ENCODE peak calls at places on chromosome 21, in four cellular contexts. One of them, this sample, is unnamed.

GRCh38 chr21:16370176-16370575 is 640.4 kb downstream of the USP25 start:
- DNase-seq in left lung: no peak
- DNase-seq in brain microvascular endothelial cell: no peak
- DNase-seq in mesothelial cell of epicardium: no peak
- DNase-seq in this sample: no peak

GRCh38 chr21:29196021-29196663 is 65.7 kb downstream of the MAP3K7CL start:
- DNase-seq in left lung: no peak
- DNase-seq in mesothelial cell of epicardium: no peak
- DNase-seq in brain microvascular endothelial cell: peak
- DNase-seq in this sample: peak

GRCh38 chr21:28099296-28099695 is 893.4 kb downstream of the LTN1 start:
- DNase-seq in left lung: no peak
- DNase-seq in brain microvascular endothelial cell: no peak
- DNase-seq in mesothelial cell of epicardium: no peak
- DNase-seq in this sample: no peak

GRCh38 chr21:23858878-23859277 is 1748.4 kb downstream of the MRPL39 start:
- DNase-seq in mesothelial cell of epicardium: no peak
- DNase-seq in left lung: no peak
- DNase-seq in brain microvascular endothelial cell: no peak
- DNase-seq in this sample: no peak

GRCh38 chr21:10627316-10627863 is 106.0 kb downstream of the TPTE start:
- DNase-seq in left lung: peak
- DNase-seq in mesothelial cell of epicardium: no peak
- DNase-seq in brain microvascular endothelial cell: no peak
- DNase-seq in this sample: no peak

GRCh38 chr21:43645414-43645891 is 13.8 kb downstream of the HSF2BP start:
- DNase-seq in mesothelial cell of epicardium: no peak
- DNase-seq in left lung: no peak
- DNase-seq in brain microvascular endothelial cell: peak
- DNase-seq in this sample: peak

GRCh38 chr21:31683029-31683428 is 23.5 kb downstream of the SOD1 start:
- DNase-seq in mesothelial cell of epicardium: no peak
- DNase-seq in brain microvascular endothelial cell: no peak
- DNase-seq in left lung: no peak
- DNase-seq in this sample: no peak

GRCh38 chr21:31908106-31909031 is 35.5 kb downstream of the HUNK start:
- DNase-seq in brain microvascular endothelial cell: no peak
- DNase-seq in mesothelial cell of epicardium: peak
- DNase-seq in left lung: no peak
- DNase-seq in this sample: no peak

GRCh38 chr21:28636988-28637691 is 355.5 kb downstream of the LTN1 start:
- DNase-seq in mesothelial cell of epicardium: no peak
- DNase-seq in brain microvascular endothelial cell: peak
- DNase-seq in left lung: no peak
- DNase-seq in this sample: no peak

GRCh38 chr21:37447288-37447936 is 80.8 kb downstream of the DYRK1A start:
- DNase-seq in mesothelial cell of epicardium: no peak
- DNase-seq in left lung: no peak
- DNase-seq in brain microvascular endothelial cell: no peak
- DNase-seq in this sample: no peak

GRCh38 chr21:22235866-22236590 is 1237.8 kb downstream of the NCAM2 start:
- DNase-seq in mesothelial cell of epicardium: no peak
- DNase-seq in brain microvascular endothelial cell: no peak
- DNase-seq in left lung: no peak
- DNase-seq in this sample: no peak

GRCh38 chr21:36419996-36420395 is 34.8 kb downstream of the CHAF1B start:
- DNase-seq in mesothelial cell of epicardium: peak
- DNase-seq in left lung: no peak
- DNase-seq in brain microvascular endothelial cell: peak
- DNase-seq in this sample: peak

GRCh38 chr21:17451364-17451869 is 61.4 kb upstream of the CXADR start:
- DNase-seq in mesothelial cell of epicardium: no peak
- DNase-seq in brain microvascular endothelial cell: peak
- DNase-seq in left lung: no peak
- DNase-seq in this sample: no peak

GRCh38 chr21:21188513-21189188 is 190.4 kb downstream of the NCAM2 start:
- DNase-seq in mesothelial cell of epicardium: no peak
- DNase-seq in brain microvascular endothelial cell: no peak
- DNase-seq in left lung: no peak
- DNase-seq in this sample: no peak

GRCh38 chr21:15063821-15064575 is 802 bp downstream of the NRIP1 start:
- DNase-seq in brain microvascular endothelial cell: peak
- DNase-seq in left lung: peak
- DNase-seq in mesothelial cell of epicardium: peak
- DNase-seq in this sample: peak

GRCh38 chr21:27023186-27023585 is 56.3 kb upstream of the ADAMTS5 start:
- DNase-seq in left lung: no peak
- DNase-seq in mesothelial cell of epicardium: no peak
- DNase-seq in brain microvascular endothelial cell: no peak
- DNase-seq in this sample: no peak

GRCh38 chr21:29342394-29342957 is 43.8 kb downstream of the BACH1 start:
- DNase-seq in mesothelial cell of epicardium: no peak
- DNase-seq in left lung: no peak
- DNase-seq in brain microvascular endothelial cell: peak
- DNase-seq in this sample: peak

GRCh38 chr21:20272791-20273362 is 725.3 kb upstream of the NCAM2 start:
- DNase-seq in left lung: no peak
- DNase-seq in brain microvascular endothelial cell: no peak
- DNase-seq in mesothelial cell of epicardium: no peak
- DNase-seq in this sample: no peak

GRCh38 chr21:15421521-15421920 is 308.3 kb upstream of the USP25 start:
- DNase-seq in brain microvascular endothelial cell: no peak
- DNase-seq in mesothelial cell of epicardium: no peak
- DNase-seq in left lung: no peak
- DNase-seq in this sample: no peak

GRCh38 chr21:20215959-20216358 is 782.2 kb upstream of the NCAM2 start:
- DNase-seq in brain microvascular endothelial cell: no peak
- DNase-seq in left lung: no peak
- DNase-seq in mesothelial cell of epicardium: no peak
- DNase-seq in this sample: no peak

GRCh38 chr21:27462786-27463185 is 495.9 kb upstream of the ADAMTS5 start:
- DNase-seq in left lung: no peak
- DNase-seq in brain microvascular endothelial cell: no peak
- DNase-seq in mesothelial cell of epicardium: no peak
- DNase-seq in this sample: no peak

DNA sequence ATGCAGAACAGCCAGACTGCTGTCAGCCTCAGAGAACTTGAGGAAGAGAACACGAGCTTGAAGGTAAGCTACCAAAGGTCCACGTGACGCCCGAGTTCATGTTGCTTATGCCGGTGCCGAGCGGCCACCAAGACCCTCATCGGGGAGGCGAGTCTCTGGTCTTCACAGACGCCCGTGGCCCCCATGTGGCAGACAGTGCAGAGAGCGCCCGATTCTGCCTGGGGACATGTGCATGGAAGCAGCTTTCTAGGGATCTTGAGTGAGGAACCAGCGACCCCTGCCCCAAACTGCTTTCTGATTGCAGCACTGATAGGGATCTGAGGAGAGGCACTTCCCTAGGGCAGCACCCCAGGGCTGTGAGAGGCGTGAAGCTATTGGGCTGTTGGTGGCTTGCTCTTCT is 56.3 kb upstream of the DIP2A start:
- DNase-seq in brain microvascular endothelial cell: no peak
- DNase-seq in mesothelial cell of epicardium: no peak
- DNase-seq in left lung: peak
- DNase-seq in this sample: no peak
- TF ChIP-seq CTCF in brain microvascular endothelial cell: peak
- TF ChIP-seq CTCF in mesothelial cell of epicardium: no peak
- TF ChIP-seq CTCF in left lung: no peak
- TF ChIP-seq CTCF in this sample: no peak

DNA sequence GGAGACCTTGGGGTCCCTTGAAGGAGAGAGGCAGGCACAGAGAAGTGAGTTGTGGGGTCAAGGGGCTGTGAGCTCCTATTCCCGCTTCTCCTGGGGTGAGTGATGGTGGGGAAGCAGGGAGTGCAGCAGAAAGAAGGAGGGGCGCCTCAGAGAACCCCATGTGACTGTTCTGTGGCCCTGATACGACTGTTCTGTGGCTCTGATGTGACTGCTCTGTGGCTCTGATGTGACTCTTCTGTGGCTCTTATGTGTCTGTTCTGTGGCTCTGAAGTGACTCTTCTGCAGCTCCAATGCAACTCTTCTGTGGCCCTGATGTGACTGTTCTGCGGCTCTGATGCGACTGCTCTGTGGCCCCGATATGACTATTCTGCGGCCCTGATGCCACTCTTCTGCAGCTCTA is 29.9 kb upstream of the UMODL1 start:
- DNase-seq in brain microvascular endothelial cell: no peak
- DNase-seq in left lung: peak
- DNase-seq in mesothelial cell of epicardium: no peak
- DNase-seq in this sample: no peak
- TF ChIP-seq CTCF in brain microvascular endothelial cell: no peak
- TF ChIP-seq CTCF in left lung: no peak
- TF ChIP-seq CTCF in mesothelial cell of epicardium: no peak
- TF ChIP-seq CTCF in this sample: no peak

GRCh38 chr21:44907225-44907965 is 13.3 kb downstream of the ITGB2 start:
- DNase-seq in left lung: peak
- DNase-seq in brain microvascular endothelial cell: no peak
- DNase-seq in mesothelial cell of epicardium: no peak
- DNase-seq in this sample: no peak
- TF ChIP-seq CTCF in left lung: no peak
- TF ChIP-seq CTCF in brain microvascular endothelial cell: peak
- TF ChIP-seq CTCF in mesothelial cell of epicardium: no peak
- TF ChIP-seq CTCF in this sample: no peak

GRCh38 chr21:33855190-33855589 is 60.4 kb downstream of the ATP5PO start:
- DNase-seq in brain microvascular endothelial cell: no peak
- DNase-seq in left lung: no peak
- DNase-seq in mesothelial cell of epicardium: no peak
- DNase-seq in this sample: no peak
- TF ChIP-seq CTCF in brain microvascular endothelial cell: peak
- TF ChIP-seq CTCF in left lung: no peak
- TF ChIP-seq CTCF in mesothelial cell of epicardium: no peak
- TF ChIP-seq CTCF in this sample: no peak

DNA sequence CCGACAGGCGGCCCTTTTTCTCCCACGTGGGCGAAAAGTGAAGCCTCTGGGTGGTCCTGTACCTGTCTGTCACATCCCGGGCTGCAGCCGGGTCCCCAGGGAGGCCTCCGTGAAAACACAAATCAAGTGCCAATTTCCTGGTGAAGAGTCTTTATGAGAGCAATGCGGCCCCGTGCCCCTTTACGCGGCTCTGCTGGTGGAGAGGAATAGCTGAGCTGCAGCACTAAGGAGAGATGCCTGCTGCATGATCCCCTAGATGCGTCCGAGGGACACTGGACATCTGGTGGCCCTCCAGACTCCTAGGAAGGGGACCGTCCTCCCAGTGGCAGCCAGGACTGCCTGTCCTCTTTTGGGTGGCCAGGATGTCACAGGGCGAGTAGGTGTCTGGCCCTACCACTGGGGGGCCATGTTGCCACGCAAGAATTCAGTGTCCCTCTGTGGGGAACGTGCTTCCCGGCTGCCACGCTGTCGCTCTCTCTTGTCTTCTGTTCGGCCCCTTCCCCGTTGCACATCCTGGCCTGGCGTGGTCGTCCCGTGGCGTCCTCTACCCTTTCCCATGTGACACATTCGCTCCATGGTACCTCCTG is 38.7 kb downstream of the COL18A1 start:
- DNase-seq in left lung: peak
- DNase-seq in mesothelial cell of epicardium: no peak
- DNase-seq in brain microvascular endothelial cell: no peak
- DNase-seq in this sample: no peak
- TF ChIP-seq CTCF in left lung: no peak
- TF ChIP-seq CTCF in mesothelial cell of epicardium: no peak
- TF ChIP-seq CTCF in brain microvascular endothelial cell: peak
- TF ChIP-seq CTCF in this sample: no peak

GRCh38 chr21:38467911-38468310 is 30.4 kb downstream of the ERG start:
- DNase-seq in brain microvascular endothelial cell: no peak
- DNase-seq in left lung: no peak
- DNase-seq in mesothelial cell of epicardium: no peak
- DNase-seq in this sample: no peak
- TF ChIP-seq CTCF in brain microvascular endothelial cell: no peak
- TF ChIP-seq CTCF in left lung: no peak
- TF ChIP-seq CTCF in mesothelial cell of epicardium: no peak
- TF ChIP-seq CTCF in this sample: no peak

DNA sequence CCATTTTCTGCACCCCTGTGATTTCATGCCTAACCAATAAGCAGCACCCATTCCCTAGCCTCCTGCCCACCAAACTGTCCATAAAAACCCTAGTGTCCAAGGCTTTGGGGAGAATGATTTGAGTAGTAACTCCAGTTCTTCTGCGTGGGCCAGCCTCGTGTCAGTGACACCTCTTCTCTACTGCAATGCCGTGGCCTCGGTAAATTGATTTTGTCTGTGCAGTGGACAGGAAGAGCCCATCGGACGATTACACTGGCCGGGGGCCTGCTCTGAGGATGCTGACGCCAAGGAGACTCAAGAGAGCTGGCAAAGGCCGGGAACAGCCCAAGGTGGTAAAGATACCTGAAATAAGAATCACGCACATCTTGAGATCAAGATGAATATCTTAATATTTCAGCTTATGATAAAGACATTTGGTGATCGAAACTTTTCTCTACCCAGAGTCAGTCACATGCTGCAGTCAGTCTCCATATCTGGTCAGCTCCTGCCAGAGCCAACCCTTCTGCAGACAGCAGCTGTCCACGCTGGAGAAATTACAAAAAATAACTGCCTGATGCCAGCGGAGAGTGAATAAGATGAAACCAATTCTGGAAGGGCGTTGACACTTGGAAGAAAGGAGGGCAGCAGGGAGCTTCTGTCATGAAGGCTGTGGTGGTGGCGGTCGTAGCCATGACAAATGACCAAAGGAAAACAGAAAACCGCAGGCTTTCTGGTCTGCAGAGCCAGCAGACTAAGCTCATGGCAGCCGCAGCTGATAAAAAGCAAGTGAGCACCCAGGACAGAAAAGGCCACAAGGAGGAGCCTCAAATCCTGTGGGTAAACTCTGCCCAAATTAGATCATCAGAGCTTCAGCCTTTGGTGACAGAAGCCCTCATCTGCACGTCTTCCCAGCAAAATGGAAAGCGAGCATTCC is 29.1 kb downstream of the RSPH1 start:
- DNase-seq in mesothelial cell of epicardium: no peak
- DNase-seq in left lung: no peak
- DNase-seq in brain microvascular endothelial cell: peak
- DNase-seq in this sample: no peak
- TF ChIP-seq CTCF in mesothelial cell of epicardium: no peak
- TF ChIP-seq CTCF in left lung: no peak
- TF ChIP-seq CTCF in brain microvascular endothelial cell: peak
- TF ChIP-seq CTCF in this sample: peak

GRCh38 chr21:45988366-45989347 is 7.1 kb downstream of the COL6A1 start:
- DNase-seq in mesothelial cell of epicardium: no peak
- DNase-seq in left lung: no peak
- DNase-seq in brain microvascular endothelial cell: no peak
- DNase-seq in this sample: no peak

GRCh38 chr21:45984584-45985095 is 3.1 kb downstream of the COL6A1 start:
- DNase-seq in mesothelial cell of epicardium: no peak
- DNase-seq in brain microvascular endothelial cell: no peak
- DNase-seq in left lung: no peak
- DNase-seq in this sample: no peak

GRCh38 chr21:45985471-45986315 is 4.1 kb downstream of the COL6A1 start:
- DNase-seq in left lung: peak
- DNase-seq in brain microvascular endothelial cell: no peak
- DNase-seq in mesothelial cell of epicardium: no peak
- DNase-seq in this sample: peak

GRCh38 chr21:45987121-45987711 is 5.6 kb downstream of the COL6A1 start:
- DNase-seq in left lung: peak
- DNase-seq in mesothelial cell of epicardium: no peak
- DNase-seq in brain microvascular endothelial cell: no peak
- DNase-seq in this sample: peak

GRCh38 chr21:45986316-45987051 is 4.9 kb downstream of the COL6A1 start:
- DNase-seq in left lung: peak
- DNase-seq in mesothelial cell of epicardium: no peak
- DNase-seq in brain microvascular endothelial cell: no peak
- DNase-seq in this sample: peak
- TF ChIP-seq CTCF in left lung: no peak
- TF ChIP-seq CTCF in mesothelial cell of epicardium: no peak
- TF ChIP-seq CTCF in brain microvascular endothelial cell: no peak
- TF ChIP-seq CTCF in this sample: no peak